ENCODE peak calls at places on chromosomes 6 and 20, in five cellular contexts. One of them, this sample, is unnamed.

GRCh38 chr20:44326391-44327159 is 10.3 kb upstream of the R3HDML start:
- DNase-seq in H9: peak; percentile 66
- DNase-seq in lung: no peak
- DNase-seq in astrocyte: no peak
- DNase-seq in RWPE1: no peak
- DNase-seq in this sample: peak; percentile 44

GRCh38 chr20:56630506-56631317 is 1.6 kb downstream of the TFAP2C start:
- DNase-seq in H9: peak; percentile 57
- DNase-seq in lung: no peak
- DNase-seq in astrocyte: peak; percentile 25
- DNase-seq in RWPE1: peak; percentile 71
- DNase-seq in this sample: peak; percentile 66

GRCh38 chr20:62780204-62780603 is 16.1 kb upstream of the MRGBP start:
- DNase-seq in H9: no peak
- DNase-seq in lung: no peak
- DNase-seq in astrocyte: no peak
- DNase-seq in RWPE1: no peak
- DNase-seq in this sample: no peak

GRCh38 chr20:10652660-10653191 is 21.1 kb downstream of the JAG1 start:
- DNase-seq in H9: no peak
- DNase-seq in lung: no peak
- DNase-seq in astrocyte: peak; percentile 19
- DNase-seq in RWPE1: no peak
- DNase-seq in this sample: no peak

GRCh38 chr6:4397307-4397706 is 261.9 kb upstream of the ECI2 start:
- DNase-seq in H9: no peak
- DNase-seq in lung: no peak
- DNase-seq in astrocyte: no peak
- DNase-seq in RWPE1: no peak
- DNase-seq in this sample: no peak

GRCh38 chr6:25035451-25036435 is 100.0 kb upstream of the RIPOR2 start:
- DNase-seq in H9: no peak
- DNase-seq in lung: no peak
- DNase-seq in astrocyte: peak; percentile 9
- DNase-seq in RWPE1: no peak
- DNase-seq in this sample: no peak

GRCh38 chr6:33571637-33572316 is 8.3 kb downstream of the BAK1 start:
- DNase-seq in H9: no peak
- DNase-seq in lung: no peak
- DNase-seq in astrocyte: no peak
- DNase-seq in RWPE1: no peak
- DNase-seq in this sample: no peak

GRCh38 chr6:156780117-156780641 is 3.0 kb downstream of the ARID1B start:
- DNase-seq in H9: no peak
- DNase-seq in lung: peak; percentile 56
- DNase-seq in astrocyte: peak; percentile 95
- DNase-seq in RWPE1: peak; percentile 85
- DNase-seq in this sample: peak; percentile 27

GRCh38 chr6:15293674-15294073 is 47.8 kb downstream of the JARID2 start:
- DNase-seq in H9: no peak
- DNase-seq in lung: no peak
- DNase-seq in astrocyte: no peak
- DNase-seq in RWPE1: no peak
- DNase-seq in this sample: no peak

GRCh38 chr6:166820483-166820882 is 135.9 kb downstream of the RNASET2 start:
- DNase-seq in H9: no peak
- DNase-seq in lung: no peak
- DNase-seq in astrocyte: no peak
- DNase-seq in RWPE1: no peak
- DNase-seq in this sample: no peak

GRCh38 chr6:142173980-142174379 is 26.9 kb downstream of the VTA1 start:
- DNase-seq in H9: no peak
- DNase-seq in lung: no peak
- DNase-seq in astrocyte: no peak
- DNase-seq in RWPE1: no peak
- DNase-seq in this sample: no peak

DNA sequence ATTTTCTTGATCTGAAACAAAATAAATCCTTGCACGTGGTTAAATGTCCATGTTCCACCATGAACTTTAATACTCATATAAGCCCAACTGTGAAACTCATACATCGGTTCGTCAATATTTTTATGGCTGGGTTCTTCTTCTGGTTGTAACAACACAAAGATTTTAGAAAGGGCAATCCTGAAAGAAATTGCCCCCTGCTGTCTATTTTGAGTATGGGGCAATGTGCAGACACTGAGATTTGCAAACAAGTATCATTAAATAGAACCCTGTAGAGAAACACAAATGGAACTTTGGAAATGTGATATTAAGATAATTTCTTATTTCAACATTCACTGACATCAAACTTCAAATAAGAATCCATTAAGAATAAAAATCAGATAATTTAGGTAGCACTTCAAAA is 80.2 kb upstream of the PHACTR1 start:
- DNase-seq in H9: no peak
- DNase-seq in lung: no peak
- DNase-seq in astrocyte: no peak
- DNase-seq in RWPE1: no peak
- DNase-seq in this sample: no peak
- TF ChIP-seq CTCF in H9: peak; percentile 41
- TF ChIP-seq CTCF in lung: no peak
- TF ChIP-seq CTCF in astrocyte: peak; percentile 13
- TF ChIP-seq CTCF in RWPE1: no peak
- TF ChIP-seq CTCF in this sample: peak; percentile 27

DNA sequence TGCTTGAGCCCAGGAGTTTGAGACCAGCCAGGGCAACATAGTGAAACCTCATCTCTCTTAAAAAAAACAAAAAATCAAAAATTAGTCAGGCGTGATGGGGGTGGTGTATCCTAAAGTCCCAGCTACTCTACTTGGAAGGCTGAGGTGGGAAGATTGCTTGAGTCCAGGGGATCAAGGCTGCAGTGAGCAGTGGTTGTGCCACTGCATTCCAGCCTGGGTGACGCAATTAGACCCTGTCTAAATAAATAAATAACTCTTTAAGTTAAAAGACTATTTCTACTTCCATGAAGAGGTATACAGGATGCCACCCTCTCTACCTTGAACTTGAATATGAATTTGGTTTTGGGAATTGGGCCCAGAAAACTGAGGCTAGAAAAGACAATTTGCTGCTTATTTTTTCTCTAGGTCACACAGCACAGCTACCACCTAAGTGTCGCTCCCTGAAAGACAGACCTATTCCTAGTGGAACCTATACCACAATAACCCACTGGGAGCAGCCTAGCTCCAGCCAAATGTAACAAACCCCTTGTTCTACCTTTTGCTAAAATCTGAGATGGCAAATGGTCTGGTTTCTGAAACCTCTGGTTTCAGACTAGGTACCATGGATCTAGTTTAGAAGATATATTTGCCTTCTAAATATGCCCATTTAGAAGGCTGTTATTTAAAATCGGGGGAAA is 35.2 kb downstream of the HMGCLL1 start:
- DNase-seq in H9: peak; percentile 27
- DNase-seq in lung: no peak
- DNase-seq in astrocyte: no peak
- DNase-seq in RWPE1: no peak
- DNase-seq in this sample: no peak
- TF ChIP-seq CTCF in H9: peak; percentile 58
- TF ChIP-seq CTCF in lung: no peak
- TF ChIP-seq CTCF in astrocyte: no peak
- TF ChIP-seq CTCF in RWPE1: no peak
- TF ChIP-seq CTCF in this sample: peak; percentile 11

GRCh38 chr20:4519530-4519929 is 202.2 kb upstream of the PRND start:
- DNase-seq in H9: peak; percentile 77
- DNase-seq in lung: no peak
- DNase-seq in astrocyte: no peak
- DNase-seq in RWPE1: no peak
- DNase-seq in this sample: peak; percentile 37
- TF ChIP-seq CTCF in H9: peak; percentile 89
- TF ChIP-seq CTCF in lung: no peak
- TF ChIP-seq CTCF in astrocyte: peak; percentile 15
- TF ChIP-seq CTCF in RWPE1: no peak
- TF ChIP-seq CTCF in this sample: peak; percentile 46

DNA sequence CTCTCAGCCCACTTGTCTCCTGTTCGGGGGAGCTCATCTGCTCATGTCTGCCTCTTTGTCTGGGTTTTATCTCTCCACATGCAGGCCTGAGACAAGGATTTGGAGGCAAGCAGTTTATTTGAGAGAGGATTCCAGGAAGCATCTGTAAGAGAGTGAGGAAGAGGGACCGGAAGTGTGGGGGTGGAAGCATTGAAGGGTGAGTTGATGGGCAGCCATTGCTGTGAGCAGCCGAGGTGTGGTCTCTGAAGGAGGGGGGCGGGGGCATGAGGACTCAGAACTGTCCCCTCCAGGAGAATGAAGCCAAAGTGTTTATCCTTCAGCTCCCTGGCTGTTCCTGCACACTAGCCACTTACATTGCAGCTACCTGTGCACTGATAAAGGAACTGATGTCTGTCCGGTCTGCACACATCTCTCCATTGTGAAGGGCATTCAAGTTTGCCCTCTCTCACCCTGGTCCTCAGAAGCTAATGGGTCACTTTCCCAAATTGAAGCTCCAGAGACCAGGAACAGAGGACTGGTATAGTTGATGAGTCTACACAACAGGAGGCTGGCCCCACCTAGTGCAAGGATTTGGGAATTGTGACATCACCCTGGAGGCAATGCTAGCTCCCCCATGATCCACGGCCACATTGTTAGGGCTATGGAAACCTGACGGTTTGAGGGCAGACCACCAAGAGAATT is 100.5 kb upstream of the FOXA2 start:
- DNase-seq in H9: no peak
- DNase-seq in lung: no peak
- DNase-seq in astrocyte: no peak
- DNase-seq in RWPE1: peak; percentile 24
- DNase-seq in this sample: no peak
- TF ChIP-seq CTCF in H9: peak; percentile 30
- TF ChIP-seq CTCF in lung: no peak
- TF ChIP-seq CTCF in astrocyte: no peak
- TF ChIP-seq CTCF in RWPE1: peak; percentile 15
- TF ChIP-seq CTCF in this sample: no peak

DNA sequence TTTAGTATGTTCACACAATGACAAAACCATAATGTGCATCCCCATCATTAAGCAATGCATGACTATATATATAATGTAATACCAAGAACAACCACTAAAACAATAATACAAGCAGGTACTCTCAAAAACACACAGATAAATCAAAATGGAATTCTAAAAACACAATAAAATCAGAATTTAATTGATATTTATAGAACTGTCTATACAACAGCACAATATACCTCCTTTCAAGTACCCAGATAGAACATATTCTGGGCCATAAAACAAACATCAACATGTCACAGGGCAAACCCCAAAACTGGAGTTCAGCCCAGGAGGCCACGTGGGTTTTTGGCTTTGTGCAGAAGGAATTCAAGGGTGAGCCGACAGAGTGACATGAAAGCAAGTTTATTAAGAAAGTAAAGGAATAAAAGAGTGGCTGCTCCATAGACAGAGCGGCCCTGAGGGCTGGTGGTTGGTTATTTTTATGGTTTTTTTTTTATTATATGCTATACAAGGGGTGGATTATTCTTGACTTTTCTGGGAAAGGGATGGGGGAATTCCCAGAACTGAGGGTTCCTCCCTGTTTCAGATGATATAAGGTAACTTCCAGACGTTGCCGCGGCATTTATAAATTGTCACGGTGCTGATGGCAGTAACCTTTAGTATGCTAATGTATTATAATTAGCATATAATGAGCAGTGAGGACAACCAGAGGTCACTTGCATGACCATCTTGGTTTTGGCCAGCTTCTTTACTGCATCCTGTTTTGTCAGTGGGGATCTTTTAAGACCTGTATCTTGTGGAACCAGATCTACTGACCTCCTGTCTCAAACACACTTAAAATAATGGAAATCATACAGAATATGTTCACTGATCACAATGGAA is 5.6 kb downstream of the RAB23 start:
- DNase-seq in H9: no peak
- DNase-seq in lung: no peak
- DNase-seq in astrocyte: peak; percentile 75
- DNase-seq in RWPE1: no peak
- DNase-seq in this sample: no peak
- TF ChIP-seq CTCF in H9: peak; percentile 40
- TF ChIP-seq CTCF in lung: no peak
- TF ChIP-seq CTCF in astrocyte: no peak
- TF ChIP-seq CTCF in RWPE1: no peak
- TF ChIP-seq CTCF in this sample: no peak

GRCh38 chr6:128327890-128328289 is 192.5 kb downstream of the PTPRK start:
- DNase-seq in H9: peak; percentile 28
- DNase-seq in lung: no peak
- DNase-seq in astrocyte: no peak
- DNase-seq in RWPE1: no peak
- DNase-seq in this sample: no peak
- TF ChIP-seq CTCF in H9: peak; percentile 71
- TF ChIP-seq CTCF in lung: peak; percentile 1
- TF ChIP-seq CTCF in astrocyte: peak; percentile 32
- TF ChIP-seq CTCF in RWPE1: no peak
- TF ChIP-seq CTCF in this sample: no peak

GRCh38 chr6:39223535-39223934 is 5.7 kb downstream of the KCNK5 start:
- DNase-seq in H9: peak; percentile 12
- DNase-seq in lung: no peak
- DNase-seq in astrocyte: no peak
- DNase-seq in RWPE1: no peak
- DNase-seq in this sample: no peak

GRCh38 chr6:39225543-39225942 is 3.7 kb downstream of the KCNK5 start:
- DNase-seq in H9: peak; percentile 71
- DNase-seq in lung: no peak
- DNase-seq in astrocyte: no peak
- DNase-seq in RWPE1: no peak
- DNase-seq in this sample: no peak

GRCh38 chr6:39225946-39226437 is 3.3 kb downstream of the KCNK5 start:
- DNase-seq in H9: no peak
- DNase-seq in lung: peak; percentile 57
- DNase-seq in astrocyte: no peak
- DNase-seq in RWPE1: no peak
- DNase-seq in this sample: no peak

GRCh38 chr6:39224058-39224457 is 5.2 kb downstream of the KCNK5 start:
- DNase-seq in H9: no peak
- DNase-seq in lung: peak; percentile 67
- DNase-seq in astrocyte: no peak
- DNase-seq in RWPE1: no peak
- DNase-seq in this sample: no peak

GRCh38 chr6:39224523-39225182 is 4.6 kb downstream of the KCNK5 start:
- DNase-seq in H9: no peak
- DNase-seq in lung: no peak
- DNase-seq in astrocyte: no peak
- DNase-seq in RWPE1: no peak
- DNase-seq in this sample: no peak
- TF ChIP-seq CTCF in H9: no peak
- TF ChIP-seq CTCF in lung: no peak
- TF ChIP-seq CTCF in astrocyte: no peak
- TF ChIP-seq CTCF in RWPE1: no peak
- TF ChIP-seq CTCF in this sample: no peak

DNA sequence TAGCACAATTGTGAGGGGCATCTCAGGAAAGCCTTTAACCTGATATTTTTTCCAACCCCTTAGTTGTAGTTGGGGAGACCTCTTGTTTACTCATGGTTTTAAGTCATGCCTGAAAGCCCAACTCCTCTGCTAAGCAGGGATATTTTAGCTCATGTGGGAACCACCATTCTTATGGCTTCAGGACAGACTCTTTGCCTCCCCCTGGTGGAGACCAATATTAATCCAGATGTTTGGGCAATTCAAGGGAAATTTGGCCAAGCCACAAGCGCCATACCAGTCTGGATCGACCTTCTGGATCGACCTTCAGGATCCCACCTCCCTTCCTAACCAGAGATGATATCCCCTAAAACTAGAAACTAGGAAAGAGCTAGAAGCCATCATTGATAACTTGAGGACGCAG is 211.2 kb downstream of the C6orf118 start:
- DNase-seq in H9: no peak
- DNase-seq in lung: no peak
- DNase-seq in astrocyte: no peak
- DNase-seq in RWPE1: no peak
- DNase-seq in this sample: peak; percentile 10
- TF ChIP-seq CTCF in H9: peak; percentile 60
- TF ChIP-seq CTCF in lung: no peak
- TF ChIP-seq CTCF in astrocyte: peak; percentile 5
- TF ChIP-seq CTCF in RWPE1: no peak
- TF ChIP-seq CTCF in this sample: peak; percentile 14